ENCODE peak calls at places on chromosome 15, in four cellular contexts. N, Z, G and H are unnamed samples.

GRCh38 chr15:35533130-35534110 is 12.5 kb downstream of the DPH6 start:
- DNase-seq in Z (no peak), N (no peak), G (no peak), H (no peak)

GRCh38 chr15:70519616-70520015 is 243.7 kb downstream of the UACA start:
- DNase-seq in Z (no peak), G (no peak), N (no peak), H (no peak)

GRCh38 chr15:54941417-54941816 is 255.3 kb downstream of the RSL24D1 start:
- DNase-seq in N (no peak), Z (no peak), G (no peak), H (no peak)

GRCh38 chr15:101451192-101451799 is 38.2 kb downstream of the PCSK6 start:
- DNase-seq in G (no peak), Z (peak), N (no peak), H (no peak)

GRCh38 chr15:66725468-66725785 is 23.4 kb downstream of the SMAD6 start:
- DNase-seq in Z (no peak), N (no peak), G (no peak), H (no peak)

GRCh38 chr15:71443538-71443937 is 328.3 kb downstream of the THSD4 start:
- DNase-seq in Z (peak), G (peak), N (no peak), H (peak)

GRCh38 chr15:73991260-73991659 is 835 bp downstream of the STOML1 start:
- DNase-seq in G (no peak), Z (no peak), N (no peak), H (no peak)

GRCh38 chr15:90887037-90887481 is 2.8 kb downstream of the FES start:
- DNase-seq in G (no peak), Z (no peak), N (no peak), H (no peak)

GRCh38 chr15:56211064-56211463 is 32.6 kb downstream of the RFX7 start:
- DNase-seq in N (no peak), Z (no peak), G (no peak), H (no peak)

GRCh38 chr15:101120961-101121360 is 130.9 kb downstream of the CHSY1 start:
- DNase-seq in Z (no peak), N (no peak), G (no peak), H (no peak)

GRCh38 chr15:92012368-92012629 is 158.8 kb downstream of the SLCO3A1 start:
- DNase-seq in Z (no peak), G (no peak), N (no peak), H (no peak)

DNA sequence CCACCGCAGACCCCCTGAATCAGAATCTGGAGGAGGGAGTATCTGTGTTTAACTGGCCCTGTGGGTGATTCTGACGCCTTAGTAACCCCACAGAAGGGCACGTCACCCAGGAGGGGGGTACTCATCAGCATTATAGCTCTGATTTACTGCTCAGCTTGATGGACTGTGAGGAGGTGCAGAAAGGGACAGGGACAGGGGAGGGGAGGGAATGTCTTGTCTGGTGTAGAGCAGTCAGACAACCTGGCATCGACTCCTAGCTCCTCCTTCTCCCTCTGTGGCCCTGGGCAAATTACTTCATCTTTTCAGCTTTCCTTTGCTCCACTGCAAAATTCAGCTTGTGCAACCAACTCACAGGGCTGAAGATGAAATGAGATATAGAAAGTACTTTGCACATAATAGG is 42.3 kb upstream of the GLCE start:
- DNase-seq in Z (no peak), N (no peak), G (no peak), H (no peak)
- TF ChIP-seq TCF7L2 in Z (no peak), N (no peak), G (no peak), H (no peak)

GRCh38 chr15:57969355-57969754 is 96.2 kb downstream of the ALDH1A2 start:
- DNase-seq in G (no peak), Z (no peak), N (no peak), H (no peak)
- TF ChIP-seq CTCF in G (peak), Z (peak), N (peak), H (peak)

GRCh38 chr15:47675735-47676134 is 41.6 kb upstream of the SEMA6D start:
- DNase-seq in Z (no peak), G (no peak), N (no peak), H (no peak)
- TF ChIP-seq TCF7L2 in Z (no peak), G (no peak), N (no peak), H (no peak)

DNA sequence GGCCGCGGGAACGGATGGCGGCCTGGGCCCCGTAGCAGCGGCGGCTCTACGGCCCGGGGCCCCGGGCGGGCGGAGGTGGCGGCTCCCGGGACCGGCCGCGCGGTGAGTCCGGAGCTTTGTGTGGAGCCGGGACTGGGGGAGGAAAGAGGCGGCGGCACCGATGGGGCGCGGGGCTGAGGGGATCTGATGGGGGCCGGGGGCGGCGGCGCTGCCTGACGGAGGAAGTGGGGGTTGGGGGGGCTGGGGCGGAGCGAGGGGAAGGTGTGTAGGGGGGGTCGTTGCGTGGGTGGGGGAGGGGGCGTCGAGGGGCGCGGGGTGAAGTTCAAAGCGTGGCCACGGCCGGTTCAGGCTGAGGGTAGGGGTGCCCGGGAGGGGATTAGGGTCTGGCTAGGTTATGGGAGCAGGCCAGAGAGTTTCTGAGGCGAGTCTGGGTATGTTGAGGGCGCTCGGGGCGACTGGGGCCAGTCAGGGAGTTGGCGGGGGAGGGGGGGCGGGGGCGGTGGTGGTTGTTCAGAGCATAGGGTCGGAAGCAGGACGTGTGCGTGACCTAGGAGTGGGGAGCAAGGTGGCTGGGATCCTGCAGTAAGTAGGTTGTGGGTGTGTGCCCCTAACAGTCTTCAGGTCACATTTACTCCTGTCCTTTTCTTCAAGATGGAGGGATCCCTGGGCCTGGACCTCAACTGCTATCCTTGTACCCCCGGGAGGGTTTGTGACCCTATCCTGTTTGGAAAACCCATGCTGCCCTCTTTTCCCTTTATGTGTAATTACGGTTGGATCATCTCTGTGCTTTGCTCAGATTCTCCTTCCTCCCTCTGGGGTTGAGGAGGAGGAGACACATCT is 579 bp downstream of the ZNF609 start:
- DNase-seq in N (peak), Z (peak), G (peak), H (peak)
- TF ChIP-seq CTCF in N (no peak), Z (no peak), G (no peak), H (no peak)

DNA sequence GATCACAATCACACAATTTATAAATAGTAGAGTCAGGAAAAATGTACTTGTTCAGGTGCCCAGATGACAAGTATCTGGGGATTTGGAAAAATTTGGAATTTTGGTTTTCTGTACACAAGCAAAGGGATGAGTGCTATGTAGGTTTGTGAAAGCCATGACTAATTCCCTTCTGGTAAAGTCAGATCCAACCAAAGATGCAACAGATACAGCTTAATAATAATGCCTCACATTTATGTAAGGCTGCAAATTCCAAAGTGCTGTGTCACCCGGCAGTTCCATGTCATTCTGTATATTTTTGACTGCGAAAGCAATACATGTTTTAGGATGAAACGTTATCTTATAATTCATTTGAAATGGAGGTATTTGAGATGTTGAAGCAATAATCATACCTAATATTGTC is 102.7 kb upstream of the AGBL1 start:
- DNase-seq in Z (no peak), G (no peak), N (no peak), H (no peak)
- TF ChIP-seq TCF7L2 in Z (no peak), G (no peak), N (no peak), H (no peak)

DNA sequence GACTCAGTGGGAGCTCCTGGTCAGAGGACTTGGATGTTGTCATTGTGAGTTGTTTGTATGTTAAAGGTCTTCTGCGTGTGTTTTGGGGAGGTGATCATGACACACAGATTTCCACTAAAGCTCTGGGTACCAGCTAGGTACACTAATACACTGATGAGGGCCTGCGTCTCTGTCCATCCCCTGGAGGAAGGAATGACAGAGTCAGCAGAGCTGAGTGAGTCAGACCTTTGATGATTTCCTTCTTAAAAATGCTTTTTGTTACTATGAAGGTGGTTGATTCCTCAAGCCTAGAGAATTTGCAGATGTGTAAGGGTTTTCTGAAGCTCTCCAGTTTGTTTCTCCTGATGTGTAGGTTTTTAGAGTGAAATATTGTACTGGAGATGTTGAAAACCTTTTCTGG is 424.1 kb upstream of the TPM1 start:
- DNase-seq in Z (no peak), N (no peak), G (no peak), H (no peak)
- TF ChIP-seq CTCF in Z (no peak), N (no peak), G (no peak), H (no peak)

GRCh38 chr15:38652998-38653397 is 88.4 kb upstream of the RASGRP1 start:
- DNase-seq in G (no peak), N (no peak), Z (no peak), H (no peak)

GRCh38 chr15:38650936-38651327 is 86.3 kb upstream of the RASGRP1 start:
- DNase-seq in G (no peak), Z (no peak), N (no peak), H (no peak)

GRCh38 chr15:38650384-38650783 is 85.8 kb upstream of the RASGRP1 start:
- DNase-seq in G (no peak), Z (no peak), N (no peak), H (no peak)

GRCh38 chr15:38651328-38652038 is 86.9 kb upstream of the RASGRP1 start:
- DNase-seq in Z (no peak), N (no peak), G (no peak), H (no peak)

GRCh38 chr15:38652183-38652794 is 87.7 kb upstream of the RASGRP1 start:
- DNase-seq in N (no peak), Z (no peak), G (no peak), H (no peak)
- TF ChIP-seq TCF7L2 in N (no peak), Z (no peak), G (no peak), H (no peak)

GRCh38 chr15:98548172-98548971 is 100.0 kb upstream of the IGF1R start:
- DNase-seq in G (no peak), N (no peak), Z (no peak), H (peak)
- TF ChIP-seq CTCF in G (no peak), N (no peak), Z (no peak), H (no peak)